ENCODE peak calls at places on chromosomes 7 and 10, in nine cellular contexts. D is AG10803, X is AG04450, B is endothelial cell of umbilical vein, A is ovary, G is BJ, E is A549, O is GM12865, H is GM06990. J is an unnamed sample.
A peak's percentile ranks its signal among the peaks of the same experiment; 100 is the strongest.

GRCh38 chr7:1705856-1706255 is 35.8 kb downstream of the ELFN1 start:
- DNase-seq in D (no peak), X (no peak), B (no peak), A (no peak), G (no peak), E (no peak), O (no peak), H (no peak), J (no peak)

GRCh38 chr7:47783456-47784240 is 164.6 kb downstream of the PKD1L1 start:
- DNase-seq in D (peak; percentile 97), X (peak; percentile 87), B (peak; percentile 95), A (peak; percentile 69), G (peak; percentile 96), E (peak; percentile 40), O (no peak), H (no peak), J (peak; percentile 98)

GRCh38 chr7:128112018-128112780 is 81.0 kb upstream of the LRRC4 start:
- DNase-seq in D (no peak), X (no peak), B (no peak), A (no peak), G (no peak), E (no peak), O (no peak), H (no peak), J (no peak)

GRCh38 chr10:43252785-43253341 is 14.0 kb downstream of the RASGEF1A start:
- DNase-seq in D (no peak), X (no peak), B (no peak), A (peak; percentile 5), G (no peak), E (no peak), O (no peak), H (no peak), J (no peak)

GRCh38 chr10:484925-485661 is 204.4 kb downstream of the DIP2C start:
- DNase-seq in D (no peak), X (no peak), B (peak; percentile 76), A (no peak), G (no peak), E (no peak), O (peak; percentile 74), H (peak; percentile 38), J (no peak)

GRCh38 chr10:102675887-102676616 is 31.8 kb downstream of the TRIM8 start:
- DNase-seq in D (peak; percentile 96), X (peak; percentile 92), B (no peak), A (no peak), G (peak; percentile 97), E (no peak), O (peak; percentile 63), H (peak; percentile 48), J (peak; percentile 65)

GRCh38 chr10:22341190-22341935 is 3.9 kb upstream of the SPAG6 start:
- DNase-seq in D (peak; percentile 34), X (no peak), B (peak; percentile 53), A (no peak), G (no peak), E (peak; percentile 44), O (peak; percentile 43), H (no peak), J (no peak)

GRCh38 chr10:75530337-75530736 is 98.9 kb downstream of the LRMDA start:
- DNase-seq in D (peak; percentile 55), X (no peak), B (peak; percentile 18), A (no peak), G (no peak), E (peak; percentile 34), O (no peak), H (no peak), J (peak; percentile 88)

GRCh38 chr7:16604054-16604453 is 41.5 kb downstream of the ANKMY2 start:
- DNase-seq in D (peak; percentile 15), X (no peak), B (peak; percentile 21), A (no peak), G (no peak), E (no peak), O (no peak), H (no peak), J (no peak)

GRCh38 chr7:98418636-98419315 is 17.9 kb upstream of the BAIAP2L1 start:
- DNase-seq in D (peak; percentile 92), X (peak; percentile 77), B (peak; percentile 86), A (no peak), G (peak; percentile 62), E (peak; percentile 100), O (peak; percentile 22), H (no peak), J (peak; percentile 90)

GRCh38 chr7:83337050-83337449 is 174.4 kb upstream of the PCLO start:
- DNase-seq in D (no peak), X (no peak), B (no peak), A (no peak), G (no peak), E (no peak), O (no peak), H (no peak), J (no peak)

GRCh38 chr7:96244244-96244991 is 77.5 kb downstream of the SLC25A13 start:
- DNase-seq in D (no peak), X (no peak), B (no peak), A (no peak), G (no peak), E (no peak), O (no peak), H (no peak), J (no peak)

DNA sequence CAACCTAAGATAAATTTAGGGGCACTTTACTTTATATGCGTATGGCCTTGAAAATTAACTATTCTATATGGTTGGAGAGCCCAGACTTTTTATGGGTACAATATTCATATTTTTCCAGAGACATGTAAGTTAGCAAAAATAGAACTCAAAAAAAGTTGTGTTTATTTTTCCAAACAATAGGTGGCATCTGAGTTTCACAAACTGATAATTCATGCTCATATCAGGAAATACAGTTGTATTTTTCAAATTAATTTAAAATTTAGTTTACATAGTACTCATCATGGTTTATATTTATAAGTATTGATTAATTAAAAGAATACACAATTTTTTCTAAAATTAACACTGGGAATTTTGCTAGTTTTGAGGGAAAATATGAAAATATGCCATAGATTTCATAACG is 34.6 kb downstream of the ANKRD7 start:
- DNase-seq in D (no peak), X (no peak), B (peak; percentile 5), A (no peak), G (no peak), E (no peak), O (no peak), H (no peak), J (no peak)
- TF ChIP-seq CTCF in D (no peak), X (no peak), B (no peak), A (no peak), G (no peak), E (peak; percentile 18), O (no peak), H (peak; percentile 10), J (no peak)

DNA sequence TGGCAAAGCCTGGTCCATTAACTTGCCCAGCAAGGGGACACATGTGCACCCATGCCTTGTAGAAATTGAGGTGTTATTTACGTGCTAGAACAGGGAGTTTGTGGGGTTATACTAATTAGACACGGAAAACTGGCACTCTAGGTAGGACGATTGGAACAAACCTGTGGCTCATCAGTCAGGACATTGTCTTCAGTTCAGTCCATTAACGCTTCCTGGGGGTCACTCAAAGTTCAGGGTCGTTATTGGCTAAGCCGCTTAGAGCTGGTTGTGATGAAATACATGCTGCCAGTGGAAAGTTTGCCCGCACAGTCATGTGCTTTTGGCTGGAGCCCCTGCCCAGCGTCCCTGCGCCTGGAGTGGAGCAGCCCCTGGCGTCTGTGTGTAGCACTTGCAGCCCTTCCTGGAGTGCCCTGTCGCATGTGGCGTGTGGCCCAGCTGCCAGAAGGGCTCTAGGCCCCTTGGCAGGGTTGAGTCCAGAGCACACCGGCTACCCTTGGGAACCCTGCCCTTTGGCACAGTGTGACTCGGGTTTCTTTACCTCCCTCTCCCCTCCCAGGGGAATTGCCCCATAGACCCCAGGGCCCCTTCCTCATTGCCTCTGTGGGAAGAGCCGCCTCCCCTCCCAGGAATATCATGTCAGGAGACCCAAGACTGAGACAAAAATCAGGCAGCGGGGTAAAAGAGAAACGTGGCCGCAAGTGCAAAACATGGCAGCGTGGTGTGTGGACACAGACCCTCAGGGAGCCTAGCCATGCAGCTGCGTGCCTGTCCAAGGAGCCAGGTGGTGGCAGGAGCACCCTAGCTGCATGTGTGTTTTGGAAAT is 9.8 kb downstream of the ZNF775 start:
- DNase-seq in D (peak; percentile 78), X (no peak), B (no peak), A (peak; percentile 81), G (no peak), E (no peak), O (no peak), H (no peak), J (peak; percentile 96)
- H3K4me3 ChIP-seq in D (no peak overlapping the region), X (no peak overlapping the region), B (no peak overlapping the region), A (no peak overlapping the region), G (no peak overlapping the region), E (no peak overlapping the region), O (no peak overlapping the region), H (no peak overlapping the region), J (no peak overlapping the region)

DNA sequence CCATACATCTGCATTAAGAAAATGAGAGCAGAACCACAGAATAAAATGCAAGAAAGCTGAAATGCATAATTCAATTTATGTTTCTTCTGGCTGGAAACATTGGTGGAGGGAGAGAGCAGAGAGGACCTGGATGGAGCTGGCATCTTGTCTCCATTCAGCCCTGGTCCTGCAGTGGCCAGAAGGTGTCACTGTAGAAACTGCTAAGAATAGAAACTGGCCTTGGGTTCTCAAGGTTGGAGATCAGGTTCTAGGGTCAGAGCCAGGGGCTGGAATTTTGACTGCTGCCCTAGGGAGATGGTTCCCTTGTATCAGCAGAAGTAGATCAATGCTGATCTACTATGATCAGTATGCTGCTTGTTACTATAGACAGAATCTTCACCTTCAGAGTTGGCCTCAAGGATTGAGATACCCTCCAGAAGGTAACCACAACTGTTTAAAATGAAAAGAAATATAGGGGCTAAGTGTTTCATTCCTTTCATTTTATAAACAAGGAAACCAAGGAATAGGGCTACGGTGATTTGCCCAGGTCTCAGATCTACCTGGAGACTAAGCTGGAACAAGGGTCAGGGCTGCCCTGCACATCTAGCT is 13.1 kb downstream of the TAS2R41 start:
- DNase-seq in D (peak; percentile 33), X (no peak), B (peak; percentile 58), A (no peak), G (no peak), E (no peak), O (peak; percentile 13), H (no peak), J (no peak)
- TF ChIP-seq CTCF in D (peak; percentile 75), X (peak; percentile 47), B (peak; percentile 60), A (no peak), G (peak; percentile 78), E (peak; percentile 69), O (peak; percentile 29), H (peak; percentile 57), J (peak; percentile 57)

GRCh38 chr7:7766671-7767070 is 48.3 kb upstream of the RPA3 start:
- DNase-seq in D (no peak), X (no peak), B (no peak), A (no peak), G (no peak), E (no peak), O (no peak), H (no peak), J (no peak)

GRCh38 chr7:7764515-7765138 is 46.2 kb upstream of the RPA3 start:
- DNase-seq in D (no peak), X (no peak), B (no peak), A (no peak), G (no peak), E (no peak), O (peak; percentile 14), H (no peak), J (no peak)

GRCh38 chr7:7765422-7765821 is 47.0 kb upstream of the RPA3 start:
- DNase-seq in D (no peak), X (no peak), B (no peak), A (no peak), G (no peak), E (peak; percentile 8), O (peak; percentile 73), H (peak; percentile 30), J (no peak)

GRCh38 chr7:7761340-7761973 is 43.0 kb upstream of the RPA3 start:
- DNase-seq in D (peak; percentile 72), X (no peak), B (peak; percentile 58), A (no peak), G (peak; percentile 17), E (peak; percentile 12), O (peak; percentile 67), H (no peak), J (peak; percentile 25)

GRCh38 chr7:7761974-7762769 is 43.8 kb upstream of the RPA3 start:
- DNase-seq in D (peak; percentile 53), X (no peak), B (peak; percentile 69), A (no peak), G (no peak), E (no peak), O (peak; percentile 62), H (no peak), J (no peak)
- H3K4me3 ChIP-seq in D (peak overlapping the region; percentile 52), X (peak overlapping the region; percentile 60), B (peak overlapping the region; percentile 40), A (peak overlapping the region; percentile 4), G (no peak overlapping the region), E (peak overlapping the region; percentile 32), O (peak overlapping the region; percentile 49), H (peak overlapping the region; percentile 55), J (no peak overlapping the region)